ENCODE peak calls at places on chromosomes 3 and 15, in seven cellular contexts. Y is progenitor cell of endocrine pancreas; F is endothelial cell; L is stimulated activated CD8-positive, alpha-beta memory T cell treated with anti-CD3 and anti-CD28 coated beads, Interleukin-7, amount 100 ng/mL, for 1 hour; E is HTR-8/SVneo; B is T-helper 17 cell; P is A549. Z is an unnamed sample.

GRCh38 chr3:111853071-111853470 is 6.0 kb upstream of the PHLDB2 start:
- DNase-seq in E (no peak), B (no peak), Y (no peak), F (no peak), P (no peak), L (no peak), Z (no peak)

GRCh38 chr15:28169361-28169760 is 70.2 kb upstream of the OCA2 start:
- DNase-seq in E (no peak), L (no peak), P (no peak), B (no peak), Y (no peak), F (no peak), Z (no peak)

GRCh38 chr3:11901286-11901875 is 54.7 kb upstream of the TAMM41 start:
- DNase-seq in E (no peak), P (no peak), B (no peak), F (no peak), L (no peak), Y (no peak), Z (no peak)

GRCh38 chr3:127817331-127817821 is 4.9 kb downstream of the MGLL start:
- DNase-seq in Y (no peak), B (no peak), E (peak; percentile 63), L (no peak), P (no peak), F (no peak), Z (no peak)

GRCh38 chr3:52697622-52697946 is 8.0 kb downstream of the GLT8D1 start:
- DNase-seq in L (no peak), F (no peak), E (no peak), P (no peak), B (no peak), Y (no peak), Z (no peak)

GRCh38 chr3:151281671-151282334 is 3.5 kb upstream of the P2RY14 start:
- DNase-seq in E (no peak), B (no peak), P (no peak), L (no peak), F (no peak), Y (no peak), Z (no peak)

GRCh38 chr3:188792788-188793187 is 379.0 kb upstream of the TPRG1 start:
- DNase-seq in L (no peak), P (no peak), Y (no peak), E (no peak), F (peak; percentile 39), B (no peak), Z (peak; percentile 48)

GRCh38 chr15:42955518-42955917 is 34.9 kb upstream of the TTBK2 start:
- DNase-seq in L (no peak), F (no peak), E (no peak), P (no peak), B (no peak), Y (no peak), Z (no peak)

GRCh38 chr3:72836923-72837322 is 11.3 kb downstream of the SHQ1 start:
- DNase-seq in Y (no peak), F (no peak), E (no peak), B (no peak), L (no peak), P (no peak), Z (no peak)

GRCh38 chr15:52208306-52208946 is 17.2 kb upstream of the GNB5 start:
- DNase-seq in F (peak; percentile 84), P (peak; percentile 81), Y (peak; percentile 59), E (peak; percentile 59), B (peak; percentile 68), L (peak; percentile 59), Z (peak; percentile 86)

GRCh38 chr15:38127306-38127731 is 125.3 kb upstream of the SPRED1 start:
- DNase-seq in L (no peak), B (no peak), E (no peak), P (no peak), Y (no peak), F (no peak), Z (no peak)

GRCh38 chr3:12363397-12364195 is 74.7 kb downstream of the PPARG start:
- DNase-seq in L (no peak), E (no peak), Y (no peak), F (no peak), P (no peak), B (no peak), Z (no peak)

GRCh38 chr15:39685999-39686613 is 96.5 kb downstream of the FSIP1 start:
- DNase-seq in P (peak; percentile 4), L (no peak), B (peak; percentile 20), E (peak; percentile 51), F (peak; percentile 44), Y (peak; percentile 18), Z (peak; percentile 30)

GRCh38 chr3:153350420-153350819 is 188.4 kb downstream of the RAP2B start:
- DNase-seq in B (no peak), P (no peak), L (no peak), Y (no peak), F (no peak), E (peak; percentile 22), Z (no peak)

GRCh38 chr3:39808467-39809180 is 785 bp upstream of the MYRIP start:
- DNase-seq in B (no peak), E (no peak), L (no peak), P (no peak), F (peak; percentile 45), Y (peak; percentile 21), Z (peak; percentile 67)

GRCh38 chr15:68431792-68432401 is at the start of gene ITGA11:
- DNase-seq in B (no peak), F (peak; percentile 68), E (peak; percentile 76), Y (peak; percentile 47), L (no peak), P (peak; percentile 66), Z (peak; percentile 79)

GRCh38 chr3:154430014-154430413 is at the start of gene GPR149:
- DNase-seq in Y (no peak), P (no peak), B (no peak), L (no peak), E (no peak), F (no peak), Z (peak; percentile 30)